ENCODE peak calls at places on chromosome 9, in ten cellular contexts. E is right atrium auricular region; P is T-helper 9 cell; Y is KBM-7; U is iris pigment epithelial cell; W is pancreas; O is GM04504; D is NCI-H1105 treated with DMSO at 0.1 percent for 48 hours; X is Ammon's horn; H is activated CD8-positive, alpha-beta T cell treated with anti-CD3 and anti-CD28 coated beads for 36 hours. J is an unnamed sample.

GRCh38 chr9:17402309-17402708 is 176.6 kb upstream of the SH3GL2 start:
- DNase-seq in E (no peak), P (no peak), Y (peak), U (peak), W (no peak), O (peak), D (no peak), X (no peak), H (no peak), J (no peak)

GRCh38 chr9:5186416-5187169 is 1.2 kb upstream of the INSL6 start:
- DNase-seq in E (peak), P (peak), Y (peak), U (peak), W (peak), O (peak), D (peak), X (peak), H (peak), J (peak)

GRCh38 chr9:134886413-134886913 is 5.9 kb downstream of the FCN2 start:
- DNase-seq in E (no peak), P (no peak), Y (no peak), U (no peak), W (no peak), O (no peak), D (no peak), X (no peak), H (no peak), J (no peak)

GRCh38 chr9:127783644-127784043 is 2.2 kb upstream of the CDK9 start:
- DNase-seq in E (no peak), P (no peak), Y (no peak), U (no peak), W (no peak), O (no peak), D (no peak), X (no peak), H (no peak), J (no peak)

GRCh38 chr9:132214027-132214622 is 52.3 kb downstream of the NTNG2 start:
- DNase-seq in E (peak), P (no peak), Y (no peak), U (peak), W (peak), O (peak), D (peak), X (peak), H (no peak), J (peak)

GRCh38 chr9:89969156-89969566 is 364.3 kb downstream of the GADD45G start:
- DNase-seq in E (no peak), P (no peak), Y (no peak), U (no peak), W (no peak), O (no peak), D (peak), X (no peak), H (peak), J (no peak)

GRCh38 chr9:12628546-12628945 is 64.6 kb upstream of the TYRP1 start:
- DNase-seq in E (no peak), P (no peak), Y (no peak), U (no peak), W (no peak), O (no peak), D (no peak), X (no peak), H (no peak), J (no peak)

GRCh38 chr9:109110326-109111014 is 9.3 kb downstream of the TMEM245 start:
- DNase-seq in E (no peak), P (no peak), Y (no peak), U (peak), W (no peak), O (no peak), D (no peak), X (no peak), H (no peak), J (no peak)

GRCh38 chr9:136088939-136089696 is 6.0 kb downstream of the NACC2 start:
- DNase-seq in E (no peak), P (no peak), Y (no peak), U (no peak), W (no peak), O (no peak), D (no peak), X (no peak), H (peak), J (peak)

GRCh38 chr9:96026655-96027213 is 151.2 kb downstream of the ERCC6L2 start:
- DNase-seq in E (no peak), P (no peak), Y (no peak), U (no peak), W (no peak), O (no peak), D (no peak), X (no peak), H (no peak), J (no peak)

GRCh38 chr9:38363589-38363925 is 28.9 kb upstream of the ALDH1B1 start:
- DNase-seq in E (no peak), P (no peak), Y (no peak), U (no peak), W (no peak), O (no peak), D (no peak), X (no peak), H (no peak), J (no peak)

GRCh38 chr9:108093773-108094675 is 604.5 kb upstream of the KLF4 start:
- DNase-seq in E (no peak), P (no peak), Y (no peak), U (peak), W (peak), O (no peak), D (no peak), X (no peak), H (no peak), J (no peak)

GRCh38 chr9:13716620-13717019 is 437.1 kb upstream of the MPDZ start:
- DNase-seq in E (no peak), P (no peak), Y (no peak), U (no peak), W (no peak), O (no peak), D (no peak), X (no peak), H (no peak), J (no peak)

GRCh38 chr9:37758747-37759146 is 5.1 kb downstream of the TRMT10B start:
- DNase-seq in E (no peak), P (no peak), Y (no peak), U (no peak), W (no peak), O (no peak), D (no peak), X (no peak), H (no peak), J (no peak)

GRCh38 chr9:127876764-127877562 is 512 bp downstream of the AK1 start:
- DNase-seq in E (no peak), P (no peak), Y (no peak), U (no peak), W (no peak), O (no peak), D (no peak), X (no peak), H (no peak), J (no peak)

GRCh38 chr9:93436655-93437407 is 14.7 kb upstream of the FAM120A start:
- DNase-seq in E (no peak), P (no peak), Y (no peak), U (no peak), W (no peak), O (no peak), D (no peak), X (no peak), H (no peak), J (no peak)

GRCh38 chr9:134570151-134570621 is 71.4 kb upstream of the COL5A1 start:
- DNase-seq in E (peak), P (no peak), Y (no peak), U (no peak), W (peak), O (no peak), D (no peak), X (no peak), H (no peak), J (no peak)

GRCh38 chr9:35193762-35194161 is 32.0 kb downstream of the UNC13B start:
- DNase-seq in E (no peak), P (no peak), Y (peak), U (no peak), W (no peak), O (no peak), D (no peak), X (no peak), H (no peak), J (no peak)

GRCh38 chr9:76453785-76454184 is 5.2 kb upstream of the GCNT1 start:
- DNase-seq in E (no peak), P (no peak), Y (no peak), U (peak), W (no peak), O (no peak), D (no peak), X (no peak), H (no peak), J (no peak)

GRCh38 chr9:7756088-7756487 is 43.5 kb downstream of the DMAC1 start:
- DNase-seq in E (no peak), P (no peak), Y (no peak), U (peak), W (no peak), O (no peak), D (no peak), X (no peak), H (peak), J (no peak)

GRCh38 chr9:87189006-87189405 is 241.7 kb upstream of the GAS1 start:
- DNase-seq in E (no peak), P (no peak), Y (no peak), U (peak), W (no peak), O (no peak), D (no peak), X (no peak), H (no peak), J (no peak)

GRCh38 chr9:76996700-76997099 is 22.8 kb upstream of the FOXB2 start:
- DNase-seq in E (peak), P (no peak), Y (peak), U (peak), W (no peak), O (no peak), D (no peak), X (peak), H (peak), J (peak)

GRCh38 chr9:6441269-6441668 is 28.3 kb downstream of the UHRF2 start:
- DNase-seq in E (no peak), P (no peak), Y (no peak), U (peak), W (no peak), O (no peak), D (no peak), X (no peak), H (no peak), J (no peak)

GRCh38 chr9:110426052-110426709 is 88.5 kb upstream of the TXNDC8 start:
- DNase-seq in E (no peak), P (no peak), Y (no peak), U (peak), W (no peak), O (no peak), D (peak), X (peak), H (no peak), J (no peak)

GRCh38 chr9:137521405-137521985 is 28.7 kb downstream of the PNPLA7 start:
- DNase-seq in E (no peak), P (no peak), Y (no peak), U (no peak), W (peak), O (no peak), D (no peak), X (no peak), H (no peak), J (no peak)

GRCh38 chr9:134224827-134225154 is 60.4 kb upstream of the RNU6ATAC start:
- DNase-seq in E (no peak), P (no peak), Y (no peak), U (no peak), W (no peak), O (no peak), D (no peak), X (no peak), H (no peak), J (no peak)

GRCh38 chr9:18189876-18190670 is 283.9 kb upstream of the ADAMTSL1 start:
- DNase-seq in E (no peak), P (no peak), Y (no peak), U (peak), W (no peak), O (no peak), D (peak), X (no peak), H (no peak), J (no peak)

GRCh38 chr9:135246248-135247173 is 159.0 kb downstream of the OLFM1 start:
- DNase-seq in E (no peak), P (no peak), Y (no peak), U (no peak), W (no peak), O (no peak), D (no peak), X (no peak), H (no peak), J (no peak)

GRCh38 chr9:126516936-126517750 is 96.6 kb upstream of the LMX1B start:
- DNase-seq in E (peak), P (peak), Y (peak), U (peak), W (no peak), O (peak), D (peak), X (no peak), H (peak), J (peak)

GRCh38 chr9:34526026-34526425 is 3.2 kb upstream of the ENHO start:
- DNase-seq in E (peak), P (no peak), Y (no peak), U (no peak), W (no peak), O (no peak), D (no peak), X (no peak), H (no peak), J (no peak)

GRCh38 chr9:127586537-127586936 is 25.5 kb upstream of the STXBP1 start:
- DNase-seq in E (peak), P (peak), Y (peak), U (peak), W (peak), O (no peak), D (peak), X (peak), H (peak), J (peak)

GRCh38 chr9:36102742-36103495 is 33.6 kb upstream of the GLIPR2 start:
- DNase-seq in E (peak), P (peak), Y (peak), U (peak), W (peak), O (peak), D (peak), X (peak), H (peak), J (peak)

GRCh38 chr9:21357479-21358290 is 7.0 kb upstream of the IFNA6 start:
- DNase-seq in E (no peak), P (no peak), Y (peak), U (no peak), W (no peak), O (no peak), D (no peak), X (no peak), H (no peak), J (no peak)

GRCh38 chr9:81535542-81536241 is 153.7 kb downstream of the TLE1 start:
- DNase-seq in E (no peak), P (no peak), Y (no peak), U (peak), W (no peak), O (no peak), D (no peak), X (no peak), H (no peak), J (no peak)

GRCh38 chr9:137642118-137642601 is 23.4 kb downstream of the EHMT1 start:
- DNase-seq in E (no peak), P (no peak), Y (no peak), U (no peak), W (no peak), O (no peak), D (no peak), X (no peak), H (no peak), J (no peak)

GRCh38 chr9:27528278-27528885 is 1.2 kb downstream of the MOB3B start:
- DNase-seq in E (peak), P (peak), Y (peak), U (peak), W (peak), O (no peak), D (no peak), X (peak), H (peak), J (peak)

J was measured in left cardiac atrium.